ENCODE peak calls at places on chromosomes 2 and 18, in six cellular contexts. I is choroid plexus epithelial cell, D is fibroblast of pulmonary artery, N is fibroblast of villous mesenchyme, S is Panc1, H is left lung. K is an unnamed sample.

GRCh38 chr18:2348003-2348402 is 223.3 kb downstream of the METTL4 start:
- DNase-seq in I (no peak), D (no peak), N (no peak), S (no peak), H (no peak), K (no peak)

GRCh38 chr2:174729797-174730529 is 34.3 kb downstream of the CHRNA1 start:
- DNase-seq in I (peak), D (peak), N (peak), S (no peak), H (no peak), K (no peak)

GRCh38 chr2:66456183-66457041 is 21.5 kb downstream of the MEIS1 start:
- DNase-seq in I (no peak), D (peak), N (no peak), S (no peak), H (no peak), K (peak)

GRCh38 chr2:26588576-26588975 is 52.6 kb downstream of the CIB4 start:
- DNase-seq in I (no peak), D (no peak), N (no peak), S (no peak), H (no peak), K (no peak)

GRCh38 chr18:48662021-48662661 is 123.3 kb downstream of the CTIF start:
- DNase-seq in I (peak), D (peak), N (peak), S (no peak), H (no peak), K (peak)

GRCh38 chr2:101710690-101711318 is 13.3 kb downstream of the MAP4K4 start:
- DNase-seq in I (no peak), D (no peak), N (peak), S (no peak), H (no peak), K (no peak)

GRCh38 chr2:30722936-30723725 is 84.1 kb downstream of the CAPN13 start:
- DNase-seq in I (no peak), D (no peak), N (no peak), S (no peak), H (no peak), K (no peak)

GRCh38 chr2:168802825-168803726 is 639 bp downstream of the NOSTRIN start:
- DNase-seq in I (no peak), D (no peak), N (no peak), S (no peak), H (no peak), K (no peak)

GRCh38 chr2:47512581-47513083 is 109.7 kb downstream of the MSH2 start:
- DNase-seq in I (peak), D (peak), N (peak), S (no peak), H (no peak), K (no peak)

GRCh38 chr2:190649798-190650390 is 1.0 kb downstream of the NAB1 start:
- DNase-seq in I (no peak), D (peak), N (peak), S (no peak), H (no peak), K (peak)

GRCh38 chr2:163264376-163264775 is 425.8 kb upstream of the KCNH7 start:
- DNase-seq in I (peak), D (peak), N (peak), S (no peak), H (no peak), K (peak)

GRCh38 chr18:36419913-36420531 is 122.5 kb downstream of the FHOD3 start:
- DNase-seq in I (no peak), D (peak), N (no peak), S (peak), H (no peak), K (no peak)

GRCh38 chr18:76874643-76875389 is 52.5 kb downstream of the ZNF236 start:
- DNase-seq in I (no peak), D (no peak), N (no peak), S (no peak), H (no peak), K (no peak)

GRCh38 chr18:38174594-38174993 is 609.0 kb upstream of the CELF4 start:
- DNase-seq in I (no peak), D (no peak), N (no peak), S (no peak), H (no peak), K (no peak)

GRCh38 chr2:126883661-126884030 is 15.0 kb upstream of the TEX51 start:
- DNase-seq in I (no peak), D (no peak), N (no peak), S (no peak), H (no peak), K (no peak)

GRCh38 chr18:22550366-22550765 is 132.7 kb upstream of the CTAGE1 start:
- DNase-seq in I (no peak), D (no peak), N (peak), S (no peak), H (no peak), K (no peak)

GRCh38 chr2:149342509-149342908 is 12.1 kb downstream of the LYPD6 start:
- DNase-seq in I (no peak), D (no peak), N (no peak), S (no peak), H (no peak), K (no peak)

GRCh38 chr2:41521191-41521590 is 526.6 kb upstream of the PKDCC start:
- DNase-seq in I (no peak), D (no peak), N (no peak), S (no peak), H (no peak), K (no peak)

GRCh38 chr2:64516651-64517510 is 7.2 kb upstream of the AFTPH start:
- DNase-seq in I (no peak), D (peak), N (no peak), S (no peak), H (no peak), K (no peak)

GRCh38 chr2:43877782-43878464 is 39.2 kb downstream of the ABCG8 start:
- DNase-seq in I (peak), D (peak), N (peak), S (peak), H (peak), K (peak)

GRCh38 chr2:172740871-172741270 is 5.2 kb downstream of the RAPGEF4 start:
- DNase-seq in I (no peak), D (no peak), N (no peak), S (no peak), H (no peak), K (no peak)

GRCh38 chr2:77018219-77018618 is 504.0 kb downstream of the LRRTM4 start:
- DNase-seq in I (no peak), D (no peak), N (no peak), S (no peak), H (no peak), K (no peak)

GRCh38 chr18:8686556-8686955 is 18.8 kb upstream of the MTCL1 start:
- DNase-seq in I (no peak), D (no peak), N (no peak), S (no peak), H (no peak), K (no peak)

GRCh38 chr2:2775018-2775417 is 443.9 kb upstream of the MYT1L start:
- DNase-seq in I (no peak), D (no peak), N (no peak), S (no peak), H (no peak), K (no peak)

GRCh38 chr18:79855147-79855910 is 57.6 kb downstream of the KCNG2 start:
- DNase-seq in I (no peak), D (no peak), N (no peak), S (no peak), H (peak), K (no peak)

GRCh38 chr2:236367791-236368289 is 103.6 kb upstream of the ASB18 start:
- DNase-seq in I (no peak), D (no peak), N (no peak), S (no peak), H (no peak), K (no peak)

GRCh38 chr2:96841707-96842495 is 1.9 kb downstream of the ANKRD23 start:
- DNase-seq in I (no peak), D (no peak), N (no peak), S (no peak), H (no peak), K (no peak)

GRCh38 chr2:12819721-12820120 is 103.0 kb downstream of the TRIB2 start:
- DNase-seq in I (peak), D (peak), N (peak), S (no peak), H (no peak), K (peak)

GRCh38 chr2:38873763-38874162 is 2.0 kb downstream of the DHX57 start:
- DNase-seq in I (no peak), D (no peak), N (no peak), S (no peak), H (no peak), K (no peak)

GRCh38 chr2:148110184-148110583 is 89.3 kb downstream of the MBD5 start:
- DNase-seq in I (no peak), D (no peak), N (no peak), S (no peak), H (no peak), K (no peak)

GRCh38 chr18:25826377-25826776 is 264.0 kb downstream of the SS18 start:
- DNase-seq in I (no peak), D (no peak), N (no peak), S (no peak), H (no peak), K (no peak)

GRCh38 chr2:68253211-68254068 is 1.1 kb upstream of the PPP3R1 start:
- DNase-seq in I (no peak), D (no peak), N (peak), S (peak), H (no peak), K (peak)

GRCh38 chr18:55401638-55402191 is 186.3 kb downstream of the TCF4 start:
- DNase-seq in I (peak), D (peak), N (peak), S (no peak), H (no peak), K (peak)
- H3K4me3 ChIP-seq in I (peak), D (peak), N (peak), S (peak), H (peak), K (peak)

GRCh38 chr2:7953184-7953583 is 728.7 kb upstream of the ID2 start:
- DNase-seq in I (no peak), D (no peak), N (no peak), S (no peak), H (no peak), K (no peak)

GRCh38 chr2:7950035-7950612 is 731.7 kb upstream of the ID2 start:
- DNase-seq in I (peak), D (no peak), N (no peak), S (no peak), H (no peak), K (no peak)

GRCh38 chr2:7951490-7951889 is 730.4 kb upstream of the ID2 start:
- DNase-seq in I (no peak), D (no peak), N (no peak), S (no peak), H (no peak), K (no peak)

GRCh38 chr2:7951001-7951400 is 730.9 kb upstream of the ID2 start:
- DNase-seq in I (no peak), D (no peak), N (no peak), S (no peak), H (no peak), K (no peak)

DNA sequence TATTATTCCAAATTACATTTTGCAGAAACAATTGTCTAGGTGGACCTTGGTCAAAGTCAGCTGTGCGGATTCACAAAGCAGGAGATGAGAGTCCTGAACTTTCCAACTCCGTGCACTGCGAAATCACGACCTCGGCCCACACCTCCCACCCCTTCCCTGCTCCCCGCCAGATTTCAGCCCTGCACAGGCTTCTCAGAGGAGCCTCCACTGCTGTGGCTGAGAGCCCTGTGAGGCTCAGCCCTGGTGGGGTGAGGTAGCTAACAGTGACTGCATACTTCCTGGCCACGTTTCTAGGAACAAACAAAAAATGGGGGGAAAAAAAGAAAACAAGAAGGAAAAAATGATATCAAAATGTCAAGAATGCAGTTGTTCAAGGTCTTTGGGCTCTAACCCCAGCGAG is 729.8 kb upstream of the ID2 start:
- DNase-seq in I (no peak), D (no peak), N (no peak), S (no peak), H (no peak), K (no peak)
- TF ChIP-seq CTCF in I (no peak), D (no peak), N (no peak), S (no peak), H (no peak), K (no peak)

DNA sequence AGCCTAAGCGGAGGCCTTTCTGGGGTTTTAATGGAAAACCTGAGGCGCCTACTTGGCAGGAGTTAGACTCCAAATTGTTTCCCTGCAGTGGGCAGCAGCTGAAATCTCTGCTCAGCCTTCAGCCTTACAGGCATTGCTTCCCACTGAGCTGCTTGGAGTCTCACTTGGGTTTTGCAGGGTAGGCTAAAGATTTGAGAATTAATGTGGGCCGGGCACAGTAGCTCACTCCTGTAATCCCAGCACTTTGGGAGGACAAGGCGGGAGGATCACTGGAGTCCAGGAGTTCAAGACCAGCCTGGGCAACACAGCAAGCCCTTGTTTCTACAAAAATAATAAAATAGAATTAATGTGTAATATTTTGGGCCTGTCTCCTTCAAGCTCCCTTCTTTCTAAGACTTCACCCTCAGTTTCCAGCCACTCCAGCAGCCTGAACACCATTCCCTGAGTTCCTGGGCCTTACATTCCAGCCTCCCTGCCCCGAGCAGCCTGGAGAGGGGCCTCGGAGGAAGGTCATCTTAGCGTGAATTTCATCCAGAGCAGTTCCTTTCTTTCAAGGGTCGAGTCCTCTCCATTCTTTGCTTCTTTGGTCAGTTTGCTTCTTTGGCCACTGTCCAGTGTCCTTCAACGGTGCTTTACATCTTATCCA is 9.1 kb upstream of the RAB17 start:
- DNase-seq in I (no peak), D (no peak), N (no peak), S (no peak), H (no peak), K (no peak)
- H3K4me3 ChIP-seq in I (peak), D (no peak), N (no peak), S (no peak), H (no peak), K (no peak)

DNA sequence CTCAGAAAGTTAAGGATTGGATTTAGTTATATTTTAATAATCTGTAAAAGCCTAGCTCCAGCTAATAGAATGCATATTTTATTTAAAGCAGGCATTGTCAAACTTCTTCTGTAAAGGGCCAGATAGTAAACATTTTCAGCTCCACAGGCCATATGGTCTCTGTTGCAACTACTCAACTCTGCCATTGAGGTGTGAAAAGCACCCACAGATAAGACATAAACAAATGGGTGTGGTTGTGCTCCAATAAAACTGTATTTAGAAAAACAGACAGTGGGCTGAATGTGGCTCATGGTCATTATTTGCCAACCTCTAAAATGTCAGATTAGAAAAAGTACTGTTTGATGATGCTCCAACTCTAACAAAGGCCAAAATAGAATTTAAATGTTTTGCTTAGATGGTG is 519.9 kb downstream of the RNF144A start:
- DNase-seq in I (no peak), D (no peak), N (no peak), S (no peak), H (no peak), K (no peak)
- TF ChIP-seq CTCF in I (no peak), D (no peak), N (no peak), S (no peak), H (no peak), K (no peak)

DNA sequence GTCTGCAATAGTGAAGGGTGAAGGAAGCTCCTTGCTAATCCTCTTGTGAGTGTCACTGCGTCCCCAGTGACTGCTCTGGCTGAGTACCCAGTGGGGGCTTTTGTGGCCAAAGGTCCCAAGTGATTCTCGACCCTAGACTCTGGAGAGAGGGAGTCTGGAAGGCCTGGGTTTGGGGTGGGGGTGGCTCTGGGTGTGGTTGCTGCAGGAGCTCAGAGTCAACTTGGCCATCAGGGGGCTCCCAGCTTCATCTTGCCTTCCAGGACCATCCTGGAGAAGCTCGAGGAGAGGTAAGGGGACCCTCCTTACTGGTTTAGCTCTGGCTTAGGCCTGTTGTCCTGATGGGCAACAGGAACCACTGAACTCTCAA is 581 bp downstream of the PSD4 start:
- DNase-seq in I (no peak), D (no peak), N (no peak), S (no peak), H (no peak), K (no peak)
- H3K4me3 ChIP-seq in I (no peak), D (no peak), N (no peak), S (no peak), H (peak), K (no peak)

DNA sequence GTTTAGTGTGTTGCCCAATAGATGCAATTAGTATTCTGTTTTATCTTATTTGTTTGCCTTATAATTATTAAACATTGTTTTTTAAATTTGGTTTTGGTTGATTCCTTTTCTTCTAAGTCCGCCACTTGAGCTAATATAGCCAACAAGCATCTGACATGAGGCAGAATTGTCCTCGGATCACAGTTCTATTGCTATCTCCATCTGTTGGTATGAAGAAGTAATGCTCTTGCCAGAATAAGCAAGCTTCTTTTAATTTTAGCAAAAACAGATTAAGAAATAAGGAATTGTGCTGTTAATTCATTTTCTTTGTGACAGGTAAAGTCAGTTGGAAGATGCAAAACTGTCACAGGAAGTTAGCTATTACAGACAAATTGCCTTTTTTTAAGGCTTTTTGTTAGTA is 54.3 kb downstream of the R3HDM1 start:
- DNase-seq in I (peak), D (peak), N (peak), S (no peak), H (no peak), K (no peak)
- TF ChIP-seq CTCF in I (peak), D (peak), N (no peak), S (peak), H (no peak), K (no peak)

GRCh38 chr2:238122287-238123217 is 15.9 kb upstream of the KLHL30 start:
- DNase-seq in I (no peak), D (no peak), N (no peak), S (no peak), H (no peak), K (no peak)
- H3K4me3 ChIP-seq in I (no peak), D (no peak), N (no peak), S (no peak), H (no peak), K (no peak)

GRCh38 chr2:227774011-227774624 is 28.4 kb downstream of the SCYGR8 start:
- DNase-seq in I (peak), D (no peak), N (peak), S (no peak), H (no peak), K (no peak)
- TF ChIP-seq CTCF in I (peak), D (peak), N (peak), S (peak), H (no peak), K (no peak)

K was measured in astrocyte of the spinal cord.